ENCODE peak calls at places on chromosomes 2 and 18, in nine cellular contexts. P, D, X, N, Z, A, M, V and W are unnamed samples.
A peak's percentile ranks its signal among the peaks of the same experiment; 100 is the strongest.

GRCh38 chr2:23988371-23988770 is 21.5 kb upstream of the MFSD2B start:
- DNase-seq in P (no peak), D (no peak), X (no peak), N (no peak), Z (no peak), A (peak; percentile 5), M (no peak), V (no peak), W (peak; percentile 63)

GRCh38 chr2:43131890-43132522 is 94.4 kb downstream of the ZFP36L2 start:
- DNase-seq in P (no peak), D (no peak), X (no peak), N (no peak), Z (no peak), A (no peak), M (no peak), V (no peak), W (no peak)

GRCh38 chr2:143482761-143483160 is 353.5 kb downstream of the ARHGAP15 start:
- DNase-seq in P (no peak), D (no peak), X (no peak), N (no peak), Z (no peak), A (no peak), M (no peak), V (no peak), W (no peak)

GRCh38 chr18:69484699-69485396 is 84.2 kb downstream of the DOK6 start:
- DNase-seq in P (no peak), D (no peak), X (no peak), N (no peak), Z (no peak), A (peak; percentile 39), M (no peak), V (no peak), W (no peak)

GRCh38 chr18:51195602-51196115 is 1.8 kb downstream of the MEX3C start:
- DNase-seq in P (no peak), D (no peak), X (no peak), N (no peak), Z (peak; percentile 7), A (peak; percentile 71), M (no peak), V (no peak), W (peak; percentile 68)

GRCh38 chr2:75986617-75987016 is 275.9 kb upstream of the GCFC2 start:
- DNase-seq in P (no peak), D (no peak), X (no peak), N (no peak), Z (no peak), A (no peak), M (no peak), V (no peak), W (no peak)

GRCh38 chr2:241274127-241274526 is 41.3 kb downstream of the HDLBP start:
- DNase-seq in P (no peak), D (no peak), X (no peak), N (no peak), Z (no peak), A (no peak), M (no peak), V (no peak), W (no peak)

GRCh38 chr18:2997846-2998599 is 14.9 kb downstream of the LPIN2 start:
- DNase-seq in P (no peak), D (no peak), X (no peak), N (no peak), Z (no peak), A (no peak), M (no peak), V (no peak), W (peak; percentile 72)

GRCh38 chr18:9038277-9038871 is 64.1 kb upstream of the NDUFV2 start:
- DNase-seq in P (no peak), D (no peak), X (no peak), N (no peak), Z (no peak), A (no peak), M (no peak), V (no peak), W (no peak)

GRCh38 chr2:96770451-96770850 is 9.7 kb downstream of the CNNM4 start:
- DNase-seq in P (no peak), D (no peak), X (no peak), N (no peak), Z (no peak), A (no peak), M (no peak), V (no peak), W (no peak)

GRCh38 chr18:31738460-31739407 is 21.9 kb downstream of the SLC25A52 start:
- DNase-seq in P (no peak), D (no peak), X (peak; percentile 25), N (no peak), Z (no peak), A (no peak), M (no peak), V (no peak), W (peak; percentile 56)

GRCh38 chr18:34242739-34243138 is 18.0 kb upstream of the NOL4 start:
- DNase-seq in P (no peak), D (no peak), X (no peak), N (no peak), Z (no peak), A (no peak), M (no peak), V (no peak), W (no peak)

GRCh38 chr2:231795525-231796327 is 9.5 kb downstream of the COPS7B start:
- DNase-seq in P (no peak), D (no peak), X (no peak), N (no peak), Z (no peak), A (peak; percentile 86), M (no peak), V (peak; percentile 67), W (peak; percentile 11)

GRCh38 chr18:1784113-1784512 is 787.2 kb downstream of the METTL4 start:
- DNase-seq in P (no peak), D (no peak), X (no peak), N (no peak), Z (no peak), A (no peak), M (no peak), V (no peak), W (no peak)

GRCh38 chr2:132473174-132473883 is 56.7 kb downstream of the GPR39 start:
- DNase-seq in P (no peak), D (no peak), X (no peak), N (no peak), Z (no peak), A (no peak), M (no peak), V (no peak), W (no peak)

GRCh38 chr2:177622516-177622915 is 229.9 kb downstream of the AGPS start:
- DNase-seq in P (peak; percentile 25), D (no peak), X (no peak), N (no peak), Z (no peak), A (no peak), M (no peak), V (no peak), W (no peak)

GRCh38 chr2:127177617-127178278 is 42.4 kb downstream of the CYP27C1 start:
- DNase-seq in P (no peak), D (no peak), X (no peak), N (peak; percentile 8), Z (no peak), A (no peak), M (no peak), V (no peak), W (no peak)

GRCh38 chr2:7749895-7750559 is 832.8 kb downstream of the RNF144A start:
- DNase-seq in P (no peak), D (no peak), X (no peak), N (no peak), Z (no peak), A (no peak), M (no peak), V (no peak), W (no peak)

GRCh38 chr18:76499021-76499420 is 4.0 kb upstream of the ZNF516 start:
- DNase-seq in P (no peak), D (no peak), X (no peak), N (no peak), Z (no peak), A (no peak), M (no peak), V (no peak), W (no peak)

GRCh38 chr2:53231908-53232307 is 535.7 kb upstream of the CHAC2 start:
- DNase-seq in P (no peak), D (no peak), X (no peak), N (no peak), Z (no peak), A (no peak), M (no peak), V (no peak), W (no peak)

GRCh38 chr2:100262555-100263320 is 59.6 kb downstream of the LONRF2 start:
- DNase-seq in P (no peak), D (peak; percentile 77), X (peak; percentile 82), N (peak; percentile 85), Z (peak; percentile 27), A (peak; percentile 44), M (peak; percentile 22), V (peak; percentile 35), W (peak; percentile 80)

GRCh38 chr18:79424880-79425572 is 29.3 kb downstream of the NFATC1 start:
- DNase-seq in P (no peak), D (no peak), X (no peak), N (no peak), Z (no peak), A (no peak), M (no peak), V (no peak), W (no peak)